ENCODE peak calls at places on chromosomes 11 and 22, in four cellular contexts. M is NCI-H1092; P is NCI-H446; B is activated CD4-positive, alpha-beta T cell treated with anti-CD3 and anti-CD28 coated beads, Interleukin-2, amount 50 U/mL, for 48 hours. V is an unnamed sample.
A peak's percentile ranks its signal among the peaks of the same experiment; 100 is the strongest.

GRCh38 chr11:75561426-75562047 is 516 bp upstream of the SERPINH1 start:
- DNase-seq in M (no peak), P (no peak), B (no peak), V (no peak)

GRCh38 chr11:122159173-122159701 is 43.2 kb upstream of the BLID start:
- DNase-seq in B (no peak), P (no peak), M (peak; percentile 85), V (no peak)

GRCh38 chr22:27975381-27976013 is 56.4 kb upstream of the PITPNB start:
- DNase-seq in M (no peak), B (no peak), P (no peak), V (no peak)

GRCh38 chr11:45102810-45103621 is 43.4 kb upstream of the PRDM11 start:
- DNase-seq in P (peak; percentile 90), B (peak; percentile 70), M (no peak), V (peak; percentile 92)

GRCh38 chr11:25981998-25982397 is 349.9 kb upstream of the ANO3 start:
- DNase-seq in B (no peak), P (peak; percentile 39), M (no peak), V (peak; percentile 2)

GRCh38 chr11:121235057-121235456 is 57.5 kb upstream of the SC5D start:
- DNase-seq in M (no peak), B (no peak), P (no peak), V (no peak)

GRCh38 chr11:45023065-45023365 is 72.3 kb upstream of the TP53I11 start:
- DNase-seq in P (no peak), M (no peak), B (no peak), V (no peak)

GRCh38 chr11:109695696-109696095 is 273.7 kb downstream of the C11orf87 start:
- DNase-seq in P (peak; percentile 35), M (no peak), B (no peak), V (no peak)

GRCh38 chr22:21942407-21942895 is 10.2 kb downstream of the PPM1F start:
- DNase-seq in P (peak; percentile 38), B (peak; percentile 44), M (no peak), V (no peak)

GRCh38 chr11:28833670-28834069 is 725.5 kb downstream of the METTL15 start:
- DNase-seq in M (no peak), P (no peak), B (no peak), V (no peak)

GRCh38 chr22:38781033-38781432 is 12.9 kb downstream of the DNAL4 start:
- DNase-seq in P (peak; percentile 60), M (no peak), B (no peak), V (peak; percentile 48)

V was measured in H7.